ENCODE peak calls at places on chromosomes 2 and 18, in four cellular contexts. P, C, H and S are unnamed samples.
A peak's percentile ranks its signal among the peaks of the same experiment; 100 is the strongest.

GRCh38 chr18:54647176-54647575 is 56.1 kb downstream of the DYNAP start:
- DNase-seq in C (no peak), P (peak; percentile 30), H (peak; percentile 21), S (peak; percentile 24)

GRCh38 chr2:17894551-17894950 is 16.1 kb downstream of the KCNS3 start:
- DNase-seq in C (no peak), H (no peak), P (no peak), S (no peak)

GRCh38 chr2:30662268-30663131 is 144.7 kb downstream of the CAPN13 start:
- DNase-seq in P (no peak), C (peak; percentile 16), H (no peak), S (no peak)

GRCh38 chr2:36461039-36461681 is 105.6 kb downstream of the CRIM1 start:
- DNase-seq in P (no peak), C (no peak), H (no peak), S (no peak)

GRCh38 chr2:20666364-20667150 is at the start of gene GDF7:
- DNase-seq in C (peak; percentile 72), P (no peak), H (peak; percentile 93), S (peak; percentile 72)

GRCh38 chr2:5693288-5694015 is 1.3 kb downstream of the SOX11 start:
- DNase-seq in P (no peak), H (peak; percentile 69), C (peak; percentile 60), S (peak; percentile 22)

GRCh38 chr2:172790404-172790803 is 54.8 kb downstream of the RAPGEF4 start:
- DNase-seq in C (no peak), H (no peak), P (no peak), S (no peak)

GRCh38 chr2:226979004-226979403 is 143.2 kb downstream of the RHBDD1 start:
- DNase-seq in P (peak; percentile 84), C (no peak), H (no peak), S (no peak)

GRCh38 chr2:235000426-235001236 is 48.8 kb downstream of the SH3BP4 start:
- DNase-seq in H (peak; percentile 84), C (no peak), P (peak; percentile 8), S (no peak)

GRCh38 chr2:176781570-176782217 is 430.9 kb upstream of the HNRNPA3 start:
- DNase-seq in H (no peak), C (no peak), P (no peak), S (no peak)

GRCh38 chr2:144358531-144358930 is 161.4 kb downstream of the ZEB2 start:
- DNase-seq in H (no peak), P (no peak), C (no peak), S (no peak)

GRCh38 chr2:95343429-95344207 is 46.5 kb downstream of the KCNIP3 start:
- DNase-seq in C (no peak), H (no peak), P (no peak), S (no peak)

GRCh38 chr2:72883356-72883962 is 3.7 kb upstream of the SPR start:
- DNase-seq in H (no peak), P (peak; percentile 57), C (peak; percentile 82), S (peak; percentile 74)

GRCh38 chr2:120908314-120908975 is 172.8 kb downstream of the GLI2 start:
- DNase-seq in H (no peak), P (no peak), C (no peak), S (no peak)

GRCh38 chr2:112869258-112869842 is 32.8 kb upstream of the IL1B start:
- DNase-seq in H (no peak), C (no peak), P (peak; percentile 94), S (no peak)

DNA sequence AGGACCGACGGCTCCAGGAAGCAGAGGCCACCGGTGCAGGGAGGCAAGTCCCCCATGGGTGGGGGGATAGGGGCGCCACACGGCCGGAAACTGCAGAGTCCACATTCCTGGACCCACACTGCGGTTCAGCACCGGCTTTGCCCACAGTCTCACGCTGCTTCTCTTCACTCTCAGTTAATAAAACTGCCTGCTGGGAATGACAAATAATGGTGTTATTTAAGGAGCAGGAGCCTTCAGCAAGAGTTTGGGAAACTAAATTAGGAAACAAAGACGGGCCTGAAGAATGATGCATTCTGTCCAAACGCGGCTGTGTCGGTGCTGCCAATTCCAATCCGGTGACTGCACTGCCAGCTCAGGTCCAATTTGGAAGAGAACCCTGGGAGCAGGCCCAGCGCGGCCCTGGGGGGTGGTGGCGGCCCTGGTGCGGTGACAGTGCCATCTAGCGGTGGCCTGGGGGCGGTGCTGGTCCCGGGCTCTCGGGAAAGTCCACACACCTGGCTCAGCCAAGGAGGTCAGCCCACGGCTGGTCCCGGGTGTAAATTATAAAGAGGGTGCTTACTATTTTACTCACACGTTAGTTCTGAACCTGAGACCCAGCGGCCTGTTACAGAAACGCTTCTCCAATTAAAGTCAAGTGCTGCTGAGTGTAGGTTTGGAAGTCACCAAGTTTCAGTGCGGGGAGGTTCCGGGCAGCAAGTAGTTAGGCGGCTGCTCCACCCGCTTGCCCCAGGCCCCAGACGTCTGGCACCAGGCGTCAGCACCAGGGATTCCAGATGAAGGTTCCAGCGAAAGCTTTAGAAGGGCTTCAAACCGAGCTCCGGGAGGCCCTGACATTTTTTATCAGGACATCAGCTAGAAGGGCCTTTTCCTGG is 73.2 kb upstream of the PXDN start:
- DNase-seq in H (peak; percentile 99), C (peak; percentile 96), P (peak; percentile 58), S (peak; percentile 86)
- TF ChIP-seq TEAD4 in H (peak; percentile 67), C (no peak), P (no peak), S (no peak)

GRCh38 chr18:23422751-23423418 is 30.2 kb upstream of the RIOK3 start:
- DNase-seq in H (peak; percentile 21), P (peak; percentile 92), C (peak; percentile 28), S (no peak)
- TF ChIP-seq TEAD4 in H (no peak), P (no peak), C (no peak), S (no peak)

GRCh38 chr2:218291934-218292699 is at the start of gene TMBIM1:
- DNase-seq in C (peak; percentile 88), H (no peak), P (peak; percentile 83), S (peak; percentile 73)
- TF ChIP-seq TEAD4 in C (no peak), H (no peak), P (no peak), S (no peak)

GRCh38 chr18:63001861-63002260 is 286.5 kb downstream of the PHLPP1 start:
- DNase-seq in C (no peak), H (no peak), P (no peak), S (no peak)

GRCh38 chr18:62999921-63000320 is 284.6 kb downstream of the PHLPP1 start:
- DNase-seq in H (no peak), P (no peak), C (no peak), S (no peak)

GRCh38 chr18:63000839-63001238 is 285.5 kb downstream of the PHLPP1 start:
- DNase-seq in P (no peak), C (no peak), H (no peak), S (no peak)

GRCh38 chr18:62998443-62998842 is 283.1 kb downstream of the PHLPP1 start:
- DNase-seq in P (no peak), C (no peak), H (no peak), S (no peak)

DNA sequence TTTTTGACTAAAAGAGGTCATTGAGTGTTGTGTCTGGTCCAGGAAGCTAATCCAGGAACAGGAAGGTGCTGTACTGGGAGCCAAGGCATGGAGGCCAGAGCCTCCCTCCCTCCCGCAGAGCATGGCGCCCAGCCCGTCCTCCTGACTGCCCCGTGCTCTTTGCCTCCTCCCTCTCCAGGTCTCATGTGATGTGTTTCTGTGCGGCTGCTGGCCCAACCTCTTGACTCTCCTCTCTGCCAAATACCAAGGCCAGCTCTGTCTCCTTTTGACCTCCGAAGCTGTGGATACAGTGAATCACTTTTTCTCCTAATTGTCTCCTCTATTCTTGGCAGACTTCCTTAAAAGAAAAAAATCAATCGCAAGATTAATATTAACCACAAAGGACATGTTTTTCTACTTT is 284.1 kb downstream of the PHLPP1 start:
- DNase-seq in C (no peak), H (no peak), P (no peak), S (no peak)
- TF ChIP-seq TEAD4 in C (no peak), H (no peak), P (no peak), S (no peak)

GRCh38 chr2:1773883-1774282 is 29.6 kb upstream of the PXDN start:
- DNase-seq in H (no peak), P (no peak), C (no peak), S (no peak)

GRCh38 chr2:1777792-1778191 is 33.5 kb upstream of the PXDN start:
- DNase-seq in P (no peak), H (no peak), C (no peak), S (no peak)

GRCh38 chr2:1774929-1775328 is 30.6 kb upstream of the PXDN start:
- DNase-seq in P (no peak), C (no peak), H (no peak), S (no peak)

GRCh38 chr2:1777156-1777555 is 32.8 kb upstream of the PXDN start:
- DNase-seq in C (no peak), P (no peak), H (no peak), S (no peak)

GRCh38 chr2:1775511-1776035 is 31.3 kb upstream of the PXDN start:
- DNase-seq in C (no peak), P (no peak), H (no peak), S (no peak)
- TF ChIP-seq TEAD4 in C (no peak), P (no peak), H (no peak), S (no peak)

GRCh38 chr2:157792345-157793052 is 83.6 kb downstream of the ACVR1 start:
- DNase-seq in C (no peak), P (peak; percentile 48), H (no peak), S (no peak)
- TF ChIP-seq TEAD4 in C (no peak), P (no peak), H (no peak), S (no peak)

GRCh38 chr18:50410008-50410407 is 35.2 kb downstream of the SKA1 start:
- DNase-seq in H (peak; percentile 54), P (peak; percentile 56), C (no peak), S (peak; percentile 33)
- TF ChIP-seq TEAD4 in H (no peak), P (no peak), C (no peak), S (no peak)

DNA sequence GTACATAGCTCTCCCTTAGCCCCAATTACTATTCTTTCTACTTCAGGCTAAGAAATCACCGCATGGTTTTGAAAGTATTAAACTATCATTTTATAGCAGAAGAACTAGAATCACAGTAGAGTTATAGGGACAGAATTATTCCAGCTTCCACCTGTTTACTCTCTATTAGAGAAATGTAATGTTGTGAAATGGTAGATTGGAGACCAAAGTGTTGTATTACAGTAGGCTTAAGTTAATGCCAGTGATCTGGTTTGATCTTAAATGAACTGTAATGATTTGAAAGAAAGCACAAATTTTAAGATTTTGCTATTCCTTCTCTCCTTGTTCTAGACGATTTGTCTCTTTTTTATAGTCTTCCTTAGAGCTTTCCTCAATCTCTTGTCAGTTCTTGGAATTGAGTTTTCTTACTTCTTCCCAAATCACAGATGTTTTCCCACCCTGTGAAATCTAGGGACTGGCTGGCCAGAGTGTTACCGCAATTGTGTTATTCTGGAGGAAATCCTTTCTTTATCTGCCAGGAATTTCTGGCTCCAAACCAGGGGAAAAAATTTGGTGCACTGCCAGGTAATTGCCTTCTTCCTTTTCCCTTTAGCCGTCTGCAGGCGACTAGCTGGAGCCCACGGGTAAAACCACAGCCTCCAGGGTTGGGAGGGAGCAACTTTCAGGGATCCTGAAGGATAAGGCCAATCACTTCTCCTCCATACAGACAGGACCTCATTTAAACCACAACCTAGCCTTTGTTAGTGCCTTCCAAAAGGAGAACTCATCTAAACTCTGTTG is 51.7 kb downstream of the NOP58 start:
- DNase-seq in H (peak; percentile 37), P (no peak), C (no peak), S (no peak)
- TF ChIP-seq TEAD4 in H (peak; percentile 72), P (no peak), C (no peak), S (no peak)